ENCODE peak calls at places on chromosomes 13 and 19, in five cellular contexts. V is stomach, I is breast epithelium, E is upper lobe of left lung, B is Panc1. U is an unnamed sample.
A peak's percentile ranks its signal among the peaks of the same experiment; 100 is the strongest.

GRCh38 chr13:113151745-113152707 is 6.4 kb upstream of the PROZ start:
- DNase-seq in V (no peak), I (no peak), E (peak; percentile 46), B (no peak), U (no peak)

GRCh38 chr19:28685802-28686201 is 527.1 kb downstream of the UQCRFS1 start:
- DNase-seq in V (no peak), I (no peak), E (no peak), B (no peak), U (no peak)

GRCh38 chr13:58048670-58049069 is 417.1 kb downstream of the PCDH17 start:
- DNase-seq in V (no peak), I (no peak), E (no peak), B (no peak), U (no peak)

GRCh38 chr13:35787937-35788336 is 311.4 kb upstream of the MAB21L1 start:
- DNase-seq in V (no peak), I (no peak), E (no peak), B (no peak), U (no peak)

GRCh38 chr13:112764028-112764427 is 74.2 kb downstream of the ATP11A start:
- DNase-seq in V (no peak), I (no peak), E (no peak), B (no peak), U (no peak)

GRCh38 chr19:5738423-5738822 is 18.0 kb downstream of the CATSPERD start:
- DNase-seq in V (no peak), I (no peak), E (no peak), B (no peak), U (no peak)

GRCh38 chr19:54727562-54727961 is 3.3 kb downstream of the KIR3DL3 start:
- DNase-seq in V (no peak), I (no peak), E (no peak), B (no peak), U (no peak)

GRCh38 chr19:47456721-47457478 is 14.8 kb downstream of the SLC8A2 start:
- DNase-seq in V (no peak), I (no peak), E (peak; percentile 75), B (no peak), U (no peak)

GRCh38 chr19:7731218-7731595 is 703 bp downstream of the CLEC4G start:
- DNase-seq in V (no peak), I (no peak), E (peak; percentile 83), B (no peak), U (no peak)

GRCh38 chr13:44030615-44031014 is 150.9 kb downstream of the LACC1 start:
- DNase-seq in V (no peak), I (no peak), E (no peak), B (no peak), U (no peak)

GRCh38 chr19:1672038-1672768 is 19.8 kb upstream of the TCF3 start:
- DNase-seq in V (no peak), I (no peak), E (peak; percentile 92), B (no peak), U (no peak)

GRCh38 chr13:87667686-87668085 is 3.5 kb upstream of the SLITRK5 start:
- DNase-seq in V (no peak), I (no peak), E (no peak), B (no peak), U (no peak)

GRCh38 chr13:102374233-102374632 is 27.6 kb downstream of the FGF14 start:
- DNase-seq in V (no peak), I (no peak), E (no peak), B (no peak), U (no peak)

GRCh38 chr19:5560156-5560555 is 7.6 kb downstream of the TINCR start:
- DNase-seq in V (no peak), I (no peak), E (no peak), B (no peak), U (no peak)

GRCh38 chr13:112444001-112444311 is 67.8 kb downstream of the SPACA7 start:
- DNase-seq in V (peak; percentile 75), I (peak; percentile 17), E (peak; percentile 82), B (peak; percentile 32), U (peak; percentile 91)

GRCh38 chr19:45809643-45810159 is 5.4 kb downstream of the RSPH6A start:
- DNase-seq in V (no peak), I (no peak), E (no peak), B (no peak), U (no peak)

GRCh38 chr13:112062619-112063308 is 4.2 kb upstream of the SOX1 start:
- DNase-seq in V (no peak), I (no peak), E (peak; percentile 82), B (no peak), U (no peak)

GRCh38 chr13:102580552-102581169 is 16.1 kb upstream of the TPP2 start:
- DNase-seq in V (no peak), I (no peak), E (no peak), B (peak; percentile 53), U (no peak)

GRCh38 chr13:98691360-98691759 is 61.1 kb downstream of the SLC15A1 start:
- DNase-seq in V (no peak), I (no peak), E (no peak), B (no peak), U (no peak)

GRCh38 chr13:110826861-110827672 is 87.8 kb downstream of the ANKRD10 start:
- DNase-seq in V (peak; percentile 32), I (no peak), E (no peak), B (no peak), U (peak; percentile 14)

GRCh38 chr13:57763689-57764088 is 132.1 kb downstream of the PCDH17 start:
- DNase-seq in V (no peak), I (no peak), E (no peak), B (no peak), U (no peak)

GRCh38 chr13:107360010-107360409 is 792.1 kb upstream of the ARGLU1 start:
- DNase-seq in V (no peak), I (no peak), E (no peak), B (no peak), U (no peak)

GRCh38 chr13:50377726-50378270 is 362.6 kb downstream of the KCNRG start:
- DNase-seq in V (no peak), I (no peak), E (no peak), B (no peak), U (no peak)

GRCh38 chr13:111031531-111031961 is 83.6 kb upstream of the ARHGEF7 start:
- DNase-seq in V (no peak), I (no peak), E (no peak), B (no peak), U (no peak)

GRCh38 chr19:43446746-43447489 is 18.5 kb downstream of the LYPD3 start:
- DNase-seq in V (peak; percentile 80), I (peak; percentile 65), E (no peak), B (no peak), U (no peak)

DNA sequence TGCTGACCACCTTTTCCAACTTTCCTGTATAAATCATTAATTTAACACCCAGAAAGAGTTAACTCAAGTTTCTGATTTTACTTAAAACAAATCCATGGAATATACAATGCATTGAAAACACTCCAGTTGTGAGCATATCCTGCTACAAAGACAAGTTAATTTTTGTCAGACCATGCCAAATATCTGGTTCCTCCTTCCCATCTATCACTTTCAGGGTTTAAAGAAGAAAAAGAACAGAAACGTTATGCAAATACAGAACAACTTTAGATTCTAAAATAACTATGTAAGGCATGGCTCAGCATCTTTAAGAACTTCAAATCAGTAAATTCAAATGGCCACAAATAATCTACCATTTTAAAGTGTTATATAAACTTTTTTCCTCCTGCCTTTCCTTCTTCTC is 14.9 kb downstream of the MRPS31 start:
- DNase-seq in V (no peak), I (no peak), E (no peak), B (no peak), U (no peak)
- H3K36me3 ChIP-seq in V (peaks cover 71% of the 10 kb centered on the region), I (no peaks in the 10 kb centered on the region), E (peaks cover 47% of the 10 kb centered on the region), B (peaks cover 2% of the 10 kb centered on the region), U (peaks cover 80% of the 10 kb centered on the region)

DNA sequence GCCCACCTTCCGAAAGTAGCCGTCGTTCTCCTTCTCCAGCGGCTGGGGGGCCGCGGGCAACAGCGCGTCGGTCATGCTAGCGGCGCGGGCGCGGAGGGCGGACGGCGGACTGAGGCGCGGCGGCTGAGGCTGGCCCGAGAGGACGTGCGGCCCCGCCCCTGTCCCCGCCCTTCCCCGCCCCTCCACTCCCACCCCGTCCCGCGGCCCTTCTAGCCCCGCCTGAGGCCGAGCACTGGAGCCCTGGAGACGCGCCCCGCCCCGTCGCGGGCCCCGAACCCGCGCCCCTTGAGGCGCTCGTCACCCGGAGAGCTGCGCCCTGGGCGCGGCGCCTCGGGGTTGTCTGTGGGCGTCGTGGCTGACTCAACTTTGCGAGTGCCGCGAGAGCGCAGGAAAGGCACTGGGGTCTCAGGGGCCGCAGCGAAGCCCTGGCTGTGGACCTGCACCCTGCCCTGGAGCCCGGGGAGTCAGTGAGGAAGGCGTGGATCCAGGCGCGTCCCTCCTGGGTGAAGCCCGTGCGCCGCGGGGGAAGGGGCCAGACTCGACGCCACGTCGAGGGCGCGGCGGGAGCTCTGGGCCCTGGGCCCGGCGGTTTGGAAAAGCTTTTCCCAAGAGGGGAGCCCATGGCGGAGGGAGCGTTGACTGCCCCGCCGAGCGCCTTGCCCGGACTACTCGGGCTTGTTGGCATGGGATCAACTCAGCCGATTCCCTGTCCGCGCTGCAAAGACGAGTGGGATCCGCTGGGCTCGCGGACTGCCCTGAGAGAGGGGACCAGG is at the start of gene RHPN2:
- DNase-seq in V (peak; percentile 81), I (no peak), E (peak; percentile 93), B (no peak), U (no peak)
- TF ChIP-seq POLR2AphosphoS5 in V (peak; percentile 63), I (no peak), E (no peak), B (peak; percentile 87), U (no peak)

GRCh38 chr13:27252467-27252866 is 1.1 kb downstream of the RPL21 start:
- DNase-seq in V (no peak), I (no peak), E (no peak), B (no peak), U (no peak)
- H3K36me3 ChIP-seq in V (peaks cover 34% of the 10 kb centered on the region), I (no peaks in the 10 kb centered on the region), E (peaks cover 30% of the 10 kb centered on the region), B (peaks cover 38% of the 10 kb centered on the region), U (peaks cover 27% of the 10 kb centered on the region)

GRCh38 chr19:14149509-14149994 is 13.2 kb upstream of the ASF1B start:
- DNase-seq in V (peak; percentile 51), I (peak; percentile 83), E (peak; percentile 94), B (no peak), U (peak; percentile 96)

GRCh38 chr19:14152713-14153112 is 16.3 kb upstream of the ASF1B start:
- DNase-seq in V (no peak), I (no peak), E (no peak), B (no peak), U (no peak)

GRCh38 chr19:14150041-14150769 is 13.8 kb upstream of the ASF1B start:
- DNase-seq in V (no peak), I (no peak), E (no peak), B (no peak), U (no peak)

GRCh38 chr19:14149011-14149410 is 12.6 kb upstream of the ASF1B start:
- DNase-seq in V (no peak), I (no peak), E (no peak), B (no peak), U (no peak)

GRCh38 chr19:14150770-14151661 is 14.6 kb upstream of the ASF1B start:
- DNase-seq in V (no peak), I (no peak), E (peak; percentile 81), B (no peak), U (no peak)
- TF ChIP-seq POLR2AphosphoS5 in V (no peak), I (no peak), E (no peak), B (no peak), U (no peak)

DNA sequence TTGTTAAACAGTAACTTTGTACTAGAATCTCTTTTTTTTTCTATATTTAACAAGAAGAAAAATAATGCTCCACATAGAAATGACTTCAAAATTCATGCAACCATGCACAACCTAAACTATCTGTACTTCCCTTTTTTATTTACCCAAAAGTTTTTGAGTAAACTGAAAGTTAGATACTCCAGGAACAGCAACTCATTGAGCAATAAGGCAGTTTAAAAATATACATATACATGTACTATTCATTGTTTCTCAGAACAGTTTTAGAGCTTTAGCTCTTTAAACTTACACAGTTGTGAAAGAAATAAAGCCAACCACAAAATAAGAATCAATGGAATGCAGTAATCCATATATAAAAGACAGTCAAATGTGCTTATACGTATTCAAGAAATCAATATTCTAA is 39.2 kb downstream of the MTMR6 start:
- DNase-seq in V (no peak), I (no peak), E (no peak), B (no peak), U (no peak)
- H3K36me3 ChIP-seq in V (peaks cover 52% of the 10 kb centered on the region), I (no peaks in the 10 kb centered on the region), E (peaks cover 5% of the 10 kb centered on the region), B (no peaks in the 10 kb centered on the region), U (peaks cover 32% of the 10 kb centered on the region)